ENCODE peak calls at places on chromosomes 3 and 15, in seven cellular contexts. L, H, U, Z, M, A and E are unnamed samples.

GRCh38 chr3:46852839-46853355 is 10.3 kb downstream of the MYL3 start:
- DNase-seq in L (no peak), H (no peak), U (no peak), Z (no peak), M (peak; percentile 16), A (no peak), E (no peak)

GRCh38 chr15:36643551-36643950 is 64.1 kb downstream of the CDIN1 start:
- DNase-seq in L (peak; percentile 29), H (no peak), U (no peak), Z (no peak), M (no peak), A (no peak), E (peak; percentile 72)

GRCh38 chr15:75008249-75009017 is 13.1 kb downstream of the SCAMP5 start:
- DNase-seq in L (no peak), H (no peak), U (no peak), Z (no peak), M (no peak), A (no peak), E (no peak)

GRCh38 chr3:14536055-14536815 is 3.9 kb downstream of the GRIP2 start:
- DNase-seq in L (no peak), H (no peak), U (no peak), Z (no peak), M (no peak), A (no peak), E (no peak)

GRCh38 chr15:80527961-80528360 is 123.8 kb downstream of the ARNT2 start:
- DNase-seq in L (no peak), H (no peak), U (no peak), Z (no peak), M (no peak), A (no peak), E (no peak)

GRCh38 chr3:186162221-186162620 is 53.3 kb upstream of the ETV5 start:
- DNase-seq in L (no peak), H (no peak), U (peak; percentile 50), Z (no peak), M (no peak), A (peak; percentile 15), E (peak; percentile 11)

GRCh38 chr3:108131105-108131794 is 40.4 kb upstream of the CD47 start:
- DNase-seq in L (peak; percentile 96), H (no peak), U (peak; percentile 93), Z (no peak), M (no peak), A (peak; percentile 57), E (no peak)

GRCh38 chr3:107525954-107526305 is 3.2 kb downstream of the BBX start:
- DNase-seq in L (no peak), H (no peak), U (peak; percentile 21), Z (no peak), M (no peak), A (no peak), E (no peak)

GRCh38 chr3:127291611-127292010 is 3.8 kb upstream of the PRR20G start:
- DNase-seq in L (no peak), H (no peak), U (no peak), Z (no peak), M (no peak), A (no peak), E (no peak)

GRCh38 chr15:50905055-50905454 is 3.4 kb upstream of the AP4E1 start:
- DNase-seq in L (no peak), H (no peak), U (no peak), Z (no peak), M (no peak), A (no peak), E (no peak)

GRCh38 chr3:33826688-33827087 is 28.3 kb downstream of the PDCD6IP start:
- DNase-seq in L (peak; percentile 75), H (no peak), U (no peak), Z (no peak), M (no peak), A (no peak), E (no peak)

GRCh38 chr3:132616780-132617179 is 19.7 kb downstream of the ACKR4 start:
- DNase-seq in L (no peak), H (no peak), U (no peak), Z (no peak), M (no peak), A (no peak), E (no peak)

GRCh38 chr3:167762296-167762695 is 26.8 kb downstream of the SERPINI1 start:
- DNase-seq in L (no peak), H (no peak), U (no peak), Z (no peak), M (no peak), A (no peak), E (no peak)

GRCh38 chr3:185714085-185714484 is 110.8 kb downstream of the IGF2BP2 start:
- DNase-seq in L (no peak), H (no peak), U (no peak), Z (no peak), M (no peak), A (no peak), E (no peak)

GRCh38 chr3:123872621-123873020 is 11.5 kb downstream of the MYLK start:
- DNase-seq in L (no peak), H (no peak), U (no peak), Z (no peak), M (no peak), A (no peak), E (no peak)

GRCh38 chr3:38141952-38142273 is 3.5 kb downstream of the MYD88 start:
- DNase-seq in L (no peak), H (no peak), U (no peak), Z (no peak), M (no peak), A (no peak), E (no peak)

GRCh38 chr15:79283252-79284048 is 928 bp downstream of the ANKRD34C start:
- DNase-seq in L (peak; percentile 21), H (peak; percentile 73), U (peak; percentile 58), Z (peak; percentile 80), M (peak; percentile 87), A (peak; percentile 42), E (peak; percentile 75)

GRCh38 chr15:32802296-32802936 is 84.6 kb downstream of the GREM1 start:
- DNase-seq in L (peak; percentile 97), H (no peak), U (peak; percentile 94), Z (no peak), M (no peak), A (no peak), E (no peak)

GRCh38 chr15:86009727-86010126 is 69.9 kb upstream of the AGBL1 start:
- DNase-seq in L (no peak), H (no peak), U (no peak), Z (no peak), M (no peak), A (no peak), E (no peak)

GRCh38 chr3:63961891-63962290 is 49.7 kb upstream of the SCAANT1 start:
- DNase-seq in L (peak; percentile 68), H (no peak), U (peak; percentile 61), Z (no peak), M (no peak), A (peak; percentile 38), E (peak; percentile 70)

GRCh38 chr3:126447456-126448106 is 28.1 kb downstream of the ZXDC start:
- DNase-seq in L (peak; percentile 13), H (no peak), U (no peak), Z (no peak), M (no peak), A (no peak), E (no peak)

GRCh38 chr3:193729601-193730000 is 136.6 kb downstream of the OPA1 start:
- DNase-seq in L (no peak), H (no peak), U (no peak), Z (no peak), M (no peak), A (no peak), E (no peak)
- H4K8ac ChIP-seq in L (no peak overlapping the region), H (no peak overlapping the region), U (no peak overlapping the region), Z (no peak overlapping the region), M (no peak overlapping the region), A (no peak overlapping the region), E (no peak overlapping the region)

DNA sequence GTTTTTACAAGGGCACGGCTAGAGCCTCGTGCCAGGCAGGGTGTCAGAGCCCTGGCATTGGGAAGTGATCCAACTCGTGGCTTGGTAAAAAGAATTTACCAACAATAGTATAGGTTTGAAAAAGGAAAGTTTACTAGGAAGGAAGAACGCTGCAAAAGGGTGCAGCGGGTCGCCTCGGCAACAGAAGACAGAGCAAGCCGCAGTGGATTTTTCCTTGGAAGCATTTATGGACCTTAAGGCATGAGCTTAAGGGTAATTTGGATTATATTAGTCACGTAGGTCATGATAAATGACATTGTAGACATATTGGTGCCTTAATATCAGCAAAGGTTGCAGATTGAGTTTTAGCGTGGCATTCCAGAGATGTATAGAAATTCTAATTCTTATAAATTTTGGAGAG is 163.4 kb upstream of the PPP2R3A start:
- DNase-seq in L (no peak), H (no peak), U (no peak), Z (no peak), M (no peak), A (no peak), E (no peak)
- H2BK120ac ChIP-seq in L (no peak overlapping the region), H (no peak overlapping the region), U (no peak overlapping the region), Z (no peak overlapping the region), M (no peak overlapping the region), A (no peak overlapping the region), E (no peak overlapping the region)

DNA sequence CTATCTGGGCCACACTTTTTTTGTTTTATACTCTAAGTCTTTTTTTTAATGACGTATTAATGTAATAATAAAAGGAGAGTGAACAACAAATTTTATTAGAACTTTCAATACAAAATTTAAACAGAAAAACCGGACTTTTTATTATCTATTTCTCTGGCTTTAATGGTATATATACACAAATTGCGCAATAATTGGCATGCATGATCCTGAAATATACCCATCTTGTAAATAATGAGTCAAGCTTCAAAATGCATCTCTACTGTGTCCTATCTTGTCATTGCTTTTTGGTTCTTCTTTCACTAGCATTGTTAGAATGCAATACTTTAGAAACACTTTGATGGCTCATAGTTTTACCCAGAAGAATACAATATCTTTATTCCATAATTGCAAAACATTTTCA is 963.6 kb downstream of the CADM2 start:
- DNase-seq in L (no peak), H (no peak), U (no peak), Z (no peak), M (no peak), A (no peak), E (no peak)
- H3K4me1 ChIP-seq in L (no peaks in the 10 kb centered on the region), H (no peaks in the 10 kb centered on the region), U (no peaks in the 10 kb centered on the region), Z (no peaks in the 10 kb centered on the region), M (no peaks in the 10 kb centered on the region), A (no peaks in the 10 kb centered on the region), E (no peaks in the 10 kb centered on the region)

GRCh38 chr3:61545716-61546115 is 15.7 kb upstream of the PTPRG start:
- DNase-seq in L (no peak), H (no peak), U (no peak), Z (no peak), M (no peak), A (no peak), E (no peak)
- H4K8ac ChIP-seq in L (no peak overlapping the region), H (no peak overlapping the region), U (no peak overlapping the region), Z (no peak overlapping the region), M (no peak overlapping the region), A (no peak overlapping the region), E (no peak overlapping the region)

GRCh38 chr3:146638718-146639117 is 33.6 kb upstream of the PLSCR5 start:
- DNase-seq in L (no peak), H (no peak), U (no peak), Z (no peak), M (no peak), A (no peak), E (no peak)
- H2BK120ac ChIP-seq in L (no peak overlapping the region), H (no peak overlapping the region), U (no peak overlapping the region), Z (no peak overlapping the region), M (no peak overlapping the region), A (no peak overlapping the region), E (no peak overlapping the region)

DNA sequence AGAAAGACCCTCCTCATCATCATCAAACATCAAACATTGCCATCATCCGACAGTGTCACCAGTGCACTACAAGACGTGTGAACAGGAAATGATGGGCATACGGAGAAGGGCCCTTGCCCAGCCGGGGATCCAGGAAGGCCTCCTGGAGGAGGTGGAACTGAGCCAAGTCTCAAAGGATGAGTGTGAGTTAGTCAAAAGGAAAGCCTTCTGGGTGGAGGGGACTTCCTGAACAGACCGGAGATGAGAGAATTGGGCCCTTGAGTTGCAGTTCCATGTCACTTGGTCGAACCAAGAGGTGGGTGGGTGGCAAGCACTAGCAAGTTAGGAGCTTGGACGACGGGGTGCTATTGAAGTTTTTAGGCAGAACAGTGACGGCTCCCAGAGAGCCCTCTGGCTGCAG is 8.5 kb downstream of the SEMA4B start:
- DNase-seq in L (no peak), H (no peak), U (no peak), Z (no peak), M (no peak), A (no peak), E (no peak)
- H3K4me1 ChIP-seq in L (peaks cover 6% of the 10 kb centered on the region), H (peaks cover 3% of the 10 kb centered on the region), U (peaks cover 31% of the 10 kb centered on the region), Z (no peaks in the 10 kb centered on the region), M (peaks cover 2% of the 10 kb centered on the region), A (peaks cover 19% of the 10 kb centered on the region), E (no peaks in the 10 kb centered on the region)